ENCODE peak calls at places on chromosomes 7 and 10, in nine cellular contexts. C is GM13976, L is AG04450, I is mammary epithelial cell, E is AG09319, X is B cell, J is bronchial epithelial cell, M is A549, Z is uterus. G is an unnamed sample.

GRCh38 chr7:139058963-139059362 is 23.1 kb upstream of the ZC3HAV1L start:
- DNase-seq in Z (no peak), L (no peak), M (no peak), X (no peak), J (no peak), E (no peak), C (no peak), I (no peak), G (no peak)

GRCh38 chr10:88482220-88482619 is 100.9 kb downstream of the RNLS start:
- DNase-seq in E (no peak), C (no peak), Z (no peak), J (no peak), X (no peak), I (no peak), L (no peak), M (no peak), G (no peak)

GRCh38 chr7:36784991-36785940 is 61.0 kb upstream of the AOAH start:
- DNase-seq in E (no peak), I (peak), J (peak), L (no peak), C (peak), M (no peak), X (peak), Z (no peak), G (peak)

GRCh38 chr7:6360841-6361240 is 86.9 kb downstream of the DAGLB start:
- DNase-seq in I (no peak), M (no peak), L (no peak), E (no peak), C (no peak), Z (no peak), J (no peak), X (no peak), G (no peak)

GRCh38 chr7:2539031-2540028 is 16.0 kb downstream of the BRAT1 start:
- DNase-seq in C (no peak), M (no peak), Z (no peak), L (no peak), X (peak), J (no peak), E (no peak), I (no peak), G (no peak)

GRCh38 chr10:102302611-102303010 is 57.3 kb downstream of the GBF1 start:
- DNase-seq in J (no peak), L (no peak), C (no peak), Z (no peak), X (no peak), E (no peak), M (no peak), I (no peak), G (no peak)

GRCh38 chr10:43137701-43137970 is 609 bp upstream of the CSGALNACT2 start:
- DNase-seq in Z (peak), L (no peak), C (peak), X (peak), E (peak), M (peak), I (no peak), J (no peak), G (peak)

GRCh38 chr10:100143756-100144155 is 42.1 kb downstream of the ERLIN1 start:
- DNase-seq in X (no peak), M (no peak), E (no peak), L (no peak), J (no peak), I (no peak), C (no peak), Z (no peak), G (no peak)

GRCh38 chr7:104096683-104097082 is 107.2 kb upstream of the RELN start:
- DNase-seq in M (peak), L (no peak), Z (no peak), I (peak), X (no peak), E (no peak), J (peak), C (no peak), G (no peak)
- TF ChIP-seq CTCF in M (no peak), L (peak), Z (no peak), I (peak), X (no peak), E (peak), J (peak), C (no peak), G (no peak)

DNA sequence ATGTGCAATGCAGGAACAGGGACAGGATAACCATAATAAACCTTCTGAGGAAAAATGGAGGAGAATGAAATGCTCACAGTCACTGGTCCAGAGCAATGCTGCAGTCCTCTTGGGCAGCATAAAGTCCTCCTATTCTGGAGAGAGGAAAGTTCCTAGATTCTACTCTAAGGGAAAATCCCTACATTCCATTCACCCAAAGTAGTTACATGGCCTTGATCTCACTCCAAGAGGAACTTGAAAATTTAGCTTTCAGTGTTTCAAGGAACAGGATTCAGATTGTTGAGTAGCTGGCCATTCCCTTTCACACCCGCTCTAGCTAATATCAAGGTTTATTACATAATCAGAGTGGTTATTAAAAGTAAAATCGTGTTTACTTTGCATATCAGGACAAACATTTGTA is 168.3 kb downstream of the CHRM2 start:
- DNase-seq in M (no peak), J (no peak), Z (no peak), I (no peak), C (no peak), X (no peak), L (no peak), E (no peak), G (no peak)
- TF ChIP-seq CTCF in M (no peak), J (no peak), Z (no peak), I (no peak), C (no peak), X (no peak), L (no peak), E (no peak), G (no peak)

DNA sequence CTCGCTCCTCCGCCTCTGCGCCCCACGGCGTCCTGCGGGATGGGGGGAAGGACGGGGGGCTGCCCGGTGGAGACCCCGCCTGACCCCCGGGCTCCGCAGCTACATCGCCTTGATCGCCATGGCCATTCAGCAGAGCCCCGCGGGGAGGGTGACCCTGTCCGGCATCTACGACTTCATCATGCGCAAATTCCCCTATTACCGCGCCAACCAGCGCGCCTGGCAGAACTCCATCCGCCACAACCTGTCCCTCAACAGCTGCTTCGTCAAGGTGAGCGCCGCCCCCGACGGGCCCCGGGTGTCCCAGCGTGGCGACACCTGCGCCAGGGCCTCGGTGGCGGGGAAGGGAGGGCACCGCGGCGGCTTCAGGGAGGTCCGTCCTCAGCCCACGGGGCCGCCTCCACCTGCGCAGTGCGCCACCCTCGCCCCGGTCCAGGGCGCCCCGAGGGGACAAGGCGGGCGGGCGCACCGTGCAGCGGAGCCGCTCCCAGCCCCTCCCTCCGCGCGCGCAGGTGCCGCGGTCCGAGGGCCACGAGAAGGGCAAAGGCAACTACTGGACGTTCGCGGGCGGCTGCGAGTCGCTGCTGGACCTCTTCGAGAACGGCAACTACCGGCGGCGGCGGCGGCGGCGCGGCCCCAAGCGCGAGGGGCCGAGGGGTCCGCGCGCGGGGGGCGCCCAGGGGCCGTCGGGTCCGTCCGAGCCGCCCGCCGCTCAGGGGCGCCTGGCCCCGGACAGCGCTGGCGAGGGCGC is 758 bp downstream of the FOXL3 start:
- DNase-seq in E (no peak), M (no peak), X (no peak), C (peak), I (no peak), J (no peak), L (no peak), Z (no peak), G (no peak)
- TF ChIP-seq CTCF in E (no peak), M (no peak), X (no peak), C (no peak), I (no peak), J (no peak), L (no peak), Z (no peak), G (no peak)

DNA sequence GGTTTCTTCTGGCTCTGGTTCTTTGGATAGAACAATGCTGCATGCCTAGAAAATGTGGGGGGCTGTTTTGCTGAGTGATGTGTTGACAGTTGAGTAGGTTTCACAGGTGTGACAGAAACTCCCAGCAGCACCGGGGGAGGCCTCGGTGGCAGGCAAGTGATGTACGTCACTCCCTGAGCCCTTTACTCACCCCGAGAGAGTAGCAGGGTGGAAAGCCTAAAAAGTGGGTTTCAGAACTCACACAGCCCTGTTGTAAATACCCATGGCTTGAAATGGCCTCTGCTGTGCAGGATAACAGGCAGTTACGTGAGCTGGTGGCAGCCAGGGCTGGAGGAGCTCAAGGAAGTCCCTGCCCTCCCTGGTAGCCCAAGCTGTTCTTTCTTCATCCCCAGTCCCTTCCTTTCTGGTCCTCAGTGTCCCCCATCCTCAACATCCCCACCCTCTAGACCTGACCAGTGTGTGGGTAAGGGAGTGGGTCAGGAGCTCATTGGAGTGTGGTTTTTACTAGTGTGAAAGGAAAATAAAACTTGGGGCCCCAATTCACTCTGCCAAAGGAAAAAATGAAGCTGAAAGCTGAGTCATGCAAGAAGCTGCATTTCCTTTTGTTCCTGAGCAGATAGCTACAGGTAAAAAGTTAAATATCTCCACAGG is 258.1 kb downstream of the STK31 start:
- DNase-seq in C (peak), Z (no peak), I (no peak), M (no peak), J (peak), X (no peak), L (no peak), E (no peak), G (peak)
- TF ChIP-seq CTCF in C (no peak), Z (no peak), I (no peak), M (no peak), J (no peak), X (no peak), L (no peak), E (no peak), G (no peak)

G was measured in activated CD8-positive, alpha-beta T cell treated with anti-CD3 and anti-CD28 coated beads for 36 hours.